ENCODE peak calls at places on chromosomes 13 and 19, in five cellular contexts. H is cardiac muscle cell, X is MM.1S, S is WERI-Rb-1, D is left ventricle myocardium inferior. O is an unnamed sample.
A peak's percentile ranks its signal among the peaks of the same experiment; 100 is the strongest.

GRCh38 chr13:63367522-63368198 is 1952.0 kb upstream of the PCDH20 start:
- DNase-seq in H (no peak), X (no peak), S (no peak), D (no peak), O (no peak)

GRCh38 chr19:21463449-21464105 is 41.8 kb upstream of the ZNF429 start:
- DNase-seq in H (peak; percentile 92), X (no peak), S (peak; percentile 95), D (peak; percentile 42), O (peak; percentile 58)

GRCh38 chr13:31587696-31588266 is 151.5 kb upstream of the RXFP2 start:
- DNase-seq in H (no peak), X (no peak), S (no peak), D (no peak), O (no peak)

GRCh38 chr13:108213946-108214345 is 1.4 kb downstream of the LIG4 start:
- DNase-seq in H (no peak), X (no peak), S (no peak), D (no peak), O (no peak)

GRCh38 chr19:17795495-17795856 is 538 bp downstream of the B3GNT3 start:
- DNase-seq in H (no peak), X (no peak), S (no peak), D (no peak), O (no peak)

GRCh38 chr13:62512194-62513141 is 1096.8 kb upstream of the PCDH20 start:
- DNase-seq in H (peak; percentile 61), X (peak; percentile 53), S (peak; percentile 20), D (no peak), O (no peak)

GRCh38 chr13:41587490-41587889 is 130.1 kb downstream of the RGCC start:
- DNase-seq in H (no peak), X (no peak), S (no peak), D (no peak), O (no peak)

GRCh38 chr13:44967656-44968451 is 21.4 kb downstream of the NUFIP1 start:
- DNase-seq in H (no peak), X (no peak), S (no peak), D (no peak), O (no peak)

GRCh38 chr13:95155093-95155492 is 146.2 kb downstream of the ABCC4 start:
- DNase-seq in H (no peak), X (no peak), S (no peak), D (no peak), O (no peak)

GRCh38 chr19:21434967-21435544 is 38.1 kb downstream of the ZNF493 start:
- DNase-seq in H (no peak), X (no peak), S (no peak), D (no peak), O (no peak)

GRCh38 chr19:41699968-41700323 is 8.5 kb upstream of the CEACAM5 start:
- DNase-seq in H (no peak), X (no peak), S (no peak), D (no peak), O (no peak)

DNA sequence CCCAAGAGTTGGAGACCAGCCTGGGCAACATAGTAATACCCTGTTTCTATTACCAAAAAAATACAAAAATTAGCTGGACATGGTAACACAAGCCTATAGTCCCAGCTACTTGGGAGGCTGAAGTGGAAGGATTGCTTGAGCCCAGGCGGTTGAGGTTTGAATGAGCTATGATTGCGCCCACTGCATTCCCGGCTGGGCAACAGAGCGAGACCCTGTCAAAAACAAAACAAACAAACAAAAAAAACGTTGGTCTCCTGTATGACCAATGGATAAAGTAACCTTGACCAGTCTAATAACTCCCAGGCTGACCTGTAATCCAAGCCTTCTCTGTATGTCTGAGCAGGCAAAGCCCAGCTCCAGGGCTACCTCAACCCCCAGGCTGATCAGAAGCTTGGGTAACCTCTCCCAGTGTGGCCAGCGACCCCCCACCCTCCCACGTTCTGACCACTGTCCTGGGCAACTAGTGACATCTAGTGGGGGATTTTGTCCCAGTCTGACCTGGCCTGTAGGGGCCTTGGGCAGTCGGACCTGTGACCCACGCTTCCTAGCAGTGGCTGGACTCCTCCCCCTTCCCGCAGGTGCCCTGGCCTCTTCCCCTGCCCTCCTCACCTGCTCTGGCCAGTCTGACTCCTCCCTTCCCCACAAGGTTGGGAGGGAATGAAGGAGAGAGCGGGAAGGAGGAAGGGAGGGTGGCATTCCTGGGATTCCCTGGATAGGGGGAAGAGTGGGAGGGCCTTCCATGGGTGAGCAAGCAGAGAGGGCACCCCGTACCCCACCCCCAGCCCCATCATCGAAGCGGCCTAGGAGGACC is 1.0 kb upstream of the BCAM start:
- DNase-seq in H (peak; percentile 74), X (no peak), S (peak; percentile 71), D (no peak), O (no peak)
- H3K4me3 ChIP-seq in H (no peak overlapping the region), X (no peak overlapping the region), S (no peak overlapping the region), D (peak overlapping the region; percentile 86), O (peak overlapping the region; percentile 78)

GRCh38 chr19:31070676-31071075 is 278.6 kb downstream of the TSHZ3 start:
- DNase-seq in H (no peak), X (no peak), S (no peak), D (no peak), O (no peak)
- H3K4me3 ChIP-seq in H (no peak overlapping the region), X (no peak overlapping the region), S (no peak overlapping the region), D (no peak overlapping the region), O (no peak overlapping the region)

DNA sequence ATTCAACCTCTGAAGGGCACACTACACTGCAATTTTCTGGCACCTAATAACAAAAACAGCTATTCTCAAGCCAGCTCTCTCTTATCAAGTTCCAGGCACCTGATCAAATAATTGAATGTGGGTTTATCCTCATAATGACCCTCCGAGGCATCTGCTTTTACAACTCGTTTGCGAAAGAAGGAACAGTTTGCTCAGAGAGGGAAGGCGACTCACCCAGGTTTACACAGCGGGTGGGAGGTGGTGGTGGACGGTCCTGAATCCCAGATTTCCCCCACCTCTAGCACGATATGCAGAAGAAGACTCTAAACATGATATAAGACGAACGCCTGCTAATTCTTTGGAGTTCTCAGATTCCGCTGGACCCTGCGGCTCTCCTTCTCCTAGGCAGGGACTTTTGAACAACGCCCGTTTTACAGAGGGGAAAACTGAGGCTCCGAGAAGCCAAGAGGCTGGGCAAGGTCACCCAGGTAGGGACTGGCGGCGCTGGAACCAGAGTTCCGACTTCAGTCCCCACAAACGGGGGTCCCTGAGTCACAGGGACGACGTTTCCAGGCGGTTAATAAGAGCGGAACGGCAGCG is 627 bp downstream of the SGTA start:
- DNase-seq in H (no peak), X (peak; percentile 28), S (no peak), D (no peak), O (no peak)
- H3K4me3 ChIP-seq in H (peak overlapping the region; percentile 81), X (peak overlapping the region; percentile 81), S (peak overlapping the region; percentile 84), D (peak overlapping the region; percentile 100), O (peak overlapping the region; percentile 93)

DNA sequence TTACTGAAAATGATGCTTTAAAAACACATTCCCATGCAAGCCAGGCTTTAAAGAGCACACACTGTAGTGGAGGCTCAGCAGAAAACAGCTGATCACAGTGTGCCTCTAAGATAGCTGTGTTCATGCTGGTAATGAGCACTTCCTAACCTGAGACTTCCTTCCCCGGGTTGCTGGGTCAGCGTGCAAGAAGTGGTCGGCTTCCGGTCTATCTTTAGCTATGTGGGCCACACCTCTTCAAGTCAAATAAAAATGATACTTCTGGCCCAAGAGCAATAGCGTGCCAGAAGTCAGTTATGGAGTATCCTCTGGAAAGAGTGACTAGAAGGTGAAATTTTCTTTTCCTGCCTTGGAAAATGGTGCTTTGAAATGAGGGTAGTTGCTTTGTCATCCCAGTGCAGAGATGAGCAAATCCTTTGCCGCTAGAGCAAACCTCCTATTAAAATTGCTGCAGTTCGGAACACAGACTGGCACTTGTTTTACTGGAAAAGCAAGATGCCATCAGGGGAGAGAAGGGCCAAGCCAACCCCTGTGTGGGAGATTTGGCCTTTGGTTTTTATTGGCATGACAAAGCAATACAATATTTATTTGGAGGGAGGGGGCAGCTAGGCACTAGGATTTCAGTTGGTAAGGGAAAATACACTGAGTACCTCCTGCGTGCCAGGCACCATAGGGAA is 64.2 kb downstream of the ARHGAP35 start:
- DNase-seq in H (no peak), X (peak; percentile 85), S (no peak), D (no peak), O (no peak)
- H3K4me3 ChIP-seq in H (no peak overlapping the region), X (peak overlapping the region; percentile 14), S (no peak overlapping the region), D (peak overlapping the region; percentile 2), O (no peak overlapping the region)

GRCh38 chr19:1861599-1862031 is 1.8 kb downstream of the KLF16 start:
- DNase-seq in H (no peak), X (no peak), S (no peak), D (no peak), O (no peak)
- H3K4me3 ChIP-seq in H (peak overlapping the region; percentile 85), X (peak overlapping the region; percentile 98), S (peak overlapping the region; percentile 74), D (peak overlapping the region; percentile 96), O (peak overlapping the region; percentile 73)

DNA sequence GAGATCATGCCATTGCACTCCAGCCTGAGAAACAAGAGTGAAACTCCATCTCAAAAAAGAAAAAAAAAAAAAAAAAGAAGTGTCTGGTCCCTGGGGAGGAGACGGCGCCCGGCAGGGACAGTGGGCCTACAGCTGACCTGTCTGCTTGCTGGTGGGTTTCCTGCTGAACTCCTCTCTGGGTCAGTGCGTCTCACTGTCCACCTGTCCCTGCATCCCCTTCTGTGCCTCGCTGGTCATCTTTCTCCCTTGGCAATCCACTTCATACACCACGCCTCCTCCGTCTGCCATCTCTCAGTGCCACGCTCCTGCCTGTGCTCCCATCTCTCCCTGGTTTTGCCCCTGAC is 63.4 kb downstream of the ACSBG2 start:
- DNase-seq in H (no peak), X (no peak), S (no peak), D (no peak), O (no peak)
- H3K4me3 ChIP-seq in H (peak overlapping the region; percentile 59), X (peak overlapping the region; percentile 97), S (peak overlapping the region; percentile 97), D (peak overlapping the region; percentile 77), O (peak overlapping the region; percentile 77)

GRCh38 chr19:33301011-33301899 is 1.1 kb downstream of the CEBPA start:
- DNase-seq in H (peak; percentile 40), X (no peak), S (peak; percentile 32), D (no peak), O (peak; percentile 50)
- H3K4me3 ChIP-seq in H (peak overlapping the region; percentile 35), X (no peak overlapping the region), S (peak overlapping the region; percentile 33), D (peak overlapping the region; percentile 87), O (peak overlapping the region; percentile 86)